ENCODE peak calls at places on chromosome 9, in seven cellular contexts. S is CD8-positive, alpha-beta memory T cell; M is skeletal muscle cell; N is fibroblast of lung; L is memory B cell; J is HEK293T; T is T follicular helper cell. U is an unnamed sample.

GRCh38 chr9:98231770-98232478 is 23.5 kb downstream of the TBC1D2 start:
- DNase-seq in S (no peak), M (peak; percentile 67), N (peak; percentile 94), L (no peak), J (no peak), T (no peak), U (no peak)

GRCh38 chr9:126327016-126327749 is 554 bp downstream of the MVB12B start:
- DNase-seq in S (peak; percentile 6), M (no peak), N (no peak), L (peak; percentile 5), J (peak; percentile 60), T (no peak), U (no peak)

GRCh38 chr9:14346301-14346721 is 32.4 kb upstream of the NFIB start:
- DNase-seq in S (no peak), M (no peak), N (no peak), L (no peak), J (no peak), T (no peak), U (no peak)

GRCh38 chr9:35660966-35661413 is 2.9 kb downstream of the CCDC107 start:
- DNase-seq in S (no peak), M (no peak), N (peak; percentile 77), L (no peak), J (no peak), T (no peak), U (peak; percentile 55)

GRCh38 chr9:22363421-22363887 is 83.2 kb upstream of the DMRTA1 start:
- DNase-seq in S (no peak), M (no peak), N (no peak), L (no peak), J (no peak), T (no peak), U (no peak)

GRCh38 chr9:75168270-75169185 is 80.2 kb downstream of the OSTF1 start:
- DNase-seq in S (no peak), M (no peak), N (peak; percentile 36), L (no peak), J (no peak), T (no peak), U (no peak)

GRCh38 chr9:84170521-84171141 is 169.9 kb downstream of the SLC28A3 start:
- DNase-seq in S (no peak), M (peak; percentile 97), N (peak; percentile 98), L (no peak), J (peak; percentile 12), T (no peak), U (peak; percentile 8)

GRCh38 chr9:69027355-69028097 is 8.0 kb upstream of the FXN start:
- DNase-seq in S (no peak), M (no peak), N (peak; percentile 48), L (peak; percentile 45), J (peak; percentile 51), T (peak; percentile 10), U (peak; percentile 80)

GRCh38 chr9:116569111-116569510 is 118.0 kb upstream of the TRIM32 start:
- DNase-seq in S (no peak), M (no peak), N (peak; percentile 45), L (no peak), J (no peak), T (no peak), U (no peak)

GRCh38 chr9:21770877-21771560 is 31.4 kb upstream of the MTAP start:
- DNase-seq in S (no peak), M (peak; percentile 81), N (peak; percentile 74), L (no peak), J (no peak), T (no peak), U (no peak)

GRCh38 chr9:129440394-129441186 is 180.3 kb downstream of the C9orf50 start:
- DNase-seq in S (no peak), M (no peak), N (no peak), L (no peak), J (no peak), T (no peak), U (no peak)

GRCh38 chr9:673966-674526 is 167.5 kb upstream of the DMRT1 start:
- DNase-seq in S (no peak), M (no peak), N (no peak), L (no peak), J (no peak), T (no peak), U (peak; percentile 66)

GRCh38 chr9:38621434-38622082 is 1.2 kb upstream of the ANKRD18A start:
- DNase-seq in S (no peak), M (no peak), N (no peak), L (no peak), J (no peak), T (peak; percentile 28), U (no peak)

GRCh38 chr9:128439273-128439672 is 16.5 kb upstream of the ODF2 start:
- DNase-seq in S (no peak), M (no peak), N (no peak), L (no peak), J (no peak), T (no peak), U (no peak)

U was measured in SK-MEL-5.